ENCODE peak calls at places on chromosome 2, in nine cellular contexts. D is heart left ventricle, C is IMR-90, O is ovary, J is HCT116, F is sigmoid colon, R is breast epithelium, U is uterus, B is adrenal gland. K is an unnamed sample.

GRCh38 chr2:132651115-132652099 is 18.6 kb downstream of the LYPD1 start:
- DNase-seq in D (no peak), C (peak; percentile 71), O (no peak), J (peak; percentile 12), F (no peak), R (no peak), U (no peak), B (peak; percentile 63), K (no peak)

GRCh38 chr2:165902929-165903328 is 50.6 kb downstream of the TTC21B start:
- DNase-seq in D (no peak), C (peak; percentile 17), O (no peak), J (no peak), F (no peak), R (no peak), U (no peak), B (no peak), K (no peak)

GRCh38 chr2:26464390-26465265 is 13.3 kb downstream of the OTOF start:
- DNase-seq in D (no peak), C (no peak), O (no peak), J (no peak), F (peak; percentile 54), R (no peak), U (no peak), B (no peak), K (no peak)

GRCh38 chr2:199765646-199766045 is 85.3 kb downstream of the FTCDNL1 start:
- DNase-seq in D (no peak), C (no peak), O (no peak), J (no peak), F (no peak), R (no peak), U (no peak), B (no peak), K (no peak)

GRCh38 chr2:64637931-64638330 is 15.8 kb downstream of the SERTAD2 start:
- DNase-seq in D (no peak), C (peak; percentile 31), O (no peak), J (no peak), F (no peak), R (no peak), U (no peak), B (peak; percentile 56), K (no peak)

GRCh38 chr2:73069855-73070650 is 1.5 kb downstream of the SFXN5 start:
- DNase-seq in D (no peak), C (peak; percentile 34), O (no peak), J (no peak), F (no peak), R (no peak), U (no peak), B (peak; percentile 77), K (peak; percentile 50)

GRCh38 chr2:229343661-229344060 is 72.6 kb upstream of the PID1 start:
- DNase-seq in D (no peak), C (no peak), O (no peak), J (no peak), F (no peak), R (no peak), U (no peak), B (no peak), K (no peak)

GRCh38 chr2:232611559-232612218 is 21.7 kb upstream of the EFHD1 start:
- DNase-seq in D (peak; percentile 51), C (peak; percentile 54), O (peak; percentile 69), J (no peak), F (no peak), R (peak; percentile 82), U (peak; percentile 68), B (peak; percentile 81), K (peak; percentile 73)

GRCh38 chr2:75844651-75845050 is 133.9 kb upstream of the GCFC2 start:
- DNase-seq in D (no peak), C (no peak), O (no peak), J (no peak), F (no peak), R (no peak), U (no peak), B (no peak), K (no peak)

DNA sequence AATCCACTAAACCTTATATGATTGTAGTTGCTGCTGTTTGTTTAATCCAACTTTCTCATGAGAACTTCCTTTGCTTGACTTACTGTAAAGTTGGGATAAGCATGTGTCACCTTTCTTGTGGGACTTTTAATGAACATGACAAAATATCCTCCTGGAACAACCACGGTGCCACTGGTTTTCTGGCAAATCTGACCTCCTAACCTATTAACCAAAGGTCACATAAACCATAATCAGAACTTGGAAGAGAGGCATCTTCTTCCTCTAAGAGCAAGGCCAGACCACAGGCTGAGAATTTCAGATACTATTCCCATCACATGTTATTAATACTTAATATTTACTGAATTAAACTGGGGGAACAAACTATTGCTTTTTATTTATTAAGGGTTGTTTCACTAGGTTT is 2.3 kb downstream of the SLC40A1 start:
- DNase-seq in D (no peak), C (no peak), O (no peak), J (no peak), F (no peak), R (no peak), U (no peak), B (no peak), K (no peak)
- TF ChIP-seq POLR2A in D (no peak), C (no peak), O (no peak), J (no peak), F (no peak), R (no peak), U (no peak), B (no peak), K (no peak)

DNA sequence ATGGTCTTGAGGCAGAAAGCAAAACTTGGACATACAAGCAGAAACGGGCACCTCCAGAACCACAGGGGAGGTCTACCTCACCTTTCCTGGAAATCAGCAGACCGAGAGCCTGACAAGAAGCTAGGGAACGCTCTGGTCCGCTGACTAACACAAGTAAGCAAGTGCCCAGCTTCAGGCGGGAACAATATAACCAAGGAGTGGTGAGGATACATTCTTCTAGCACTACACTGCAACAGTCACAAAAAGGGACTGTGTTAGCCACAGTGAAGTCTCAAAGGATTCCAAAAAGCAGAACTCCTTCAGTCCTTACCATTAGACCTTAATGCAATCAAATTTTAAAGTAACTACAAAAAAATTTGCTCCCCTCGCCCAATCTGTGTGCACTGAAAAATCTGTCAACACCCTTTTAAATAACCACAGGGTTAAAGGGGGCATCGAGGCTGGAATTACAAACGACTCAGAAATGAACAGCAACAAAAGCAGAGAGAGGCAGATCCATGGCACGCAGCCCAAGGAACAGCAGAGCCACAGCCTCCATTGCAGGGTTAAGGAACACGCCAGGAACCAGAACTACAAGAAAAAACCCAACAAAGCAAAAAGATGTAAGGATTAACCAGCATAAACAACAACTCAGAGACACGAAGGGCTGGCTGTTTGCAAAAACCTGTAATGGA is 7.1 kb downstream of the THAP4 start:
- DNase-seq in D (no peak), C (peak; percentile 76), O (no peak), J (no peak), F (peak; percentile 35), R (no peak), U (no peak), B (no peak), K (no peak)
- H3K36me3 ChIP-seq in D (peaks cover 60% of the 10 kb centered on the region), C (peaks cover 25% of the 10 kb centered on the region), O (no peaks in the 10 kb centered on the region), J (peaks cover 14% of the 10 kb centered on the region), F (peaks cover 25% of the 10 kb centered on the region), R (peaks cover 4% of the 10 kb centered on the region), U (no peaks in the 10 kb centered on the region), B (no peaks in the 10 kb centered on the region), K (no peaks in the 10 kb centered on the region)

GRCh38 chr2:10371441-10372194 is 68.9 kb downstream of the HPCAL1 start:
- DNase-seq in D (no peak), C (no peak), O (no peak), J (no peak), F (no peak), R (no peak), U (no peak), B (no peak), K (no peak)

GRCh38 chr2:10370390-10370789 is 67.7 kb downstream of the HPCAL1 start:
- DNase-seq in D (no peak), C (no peak), O (no peak), J (no peak), F (no peak), R (no peak), U (no peak), B (no peak), K (no peak)

GRCh38 chr2:10369269-10370255 is 66.9 kb downstream of the HPCAL1 start:
- DNase-seq in D (no peak), C (no peak), O (no peak), J (no peak), F (no peak), R (no peak), U (no peak), B (no peak), K (no peak)

GRCh38 chr2:10372195-10372861 is 69.6 kb downstream of the HPCAL1 start:
- DNase-seq in D (no peak), C (no peak), O (no peak), J (no peak), F (no peak), R (no peak), U (no peak), B (no peak), K (no peak)

DNA sequence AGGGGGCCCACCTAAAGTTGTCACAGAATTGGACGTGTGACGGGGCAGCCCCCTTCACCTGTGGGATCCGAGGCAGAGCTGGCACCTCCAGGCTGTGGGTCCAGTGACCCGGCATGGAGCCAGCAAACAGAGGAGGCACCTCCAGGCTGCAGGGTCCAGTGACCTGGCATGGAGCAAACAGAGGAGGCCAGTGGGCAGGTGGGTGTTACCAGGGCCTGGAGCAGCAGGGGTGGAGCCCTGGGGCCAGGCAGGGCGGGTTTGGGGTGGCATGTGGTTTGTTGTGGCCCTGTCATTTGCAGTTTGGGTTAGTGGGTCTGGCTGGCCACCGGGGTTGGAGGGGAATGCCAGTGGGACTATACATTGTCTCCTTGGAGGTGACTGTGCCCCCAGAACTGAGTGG is 68.2 kb downstream of the HPCAL1 start:
- DNase-seq in D (no peak), C (no peak), O (no peak), J (no peak), F (no peak), R (no peak), U (no peak), B (no peak), K (no peak)
- H3K4me1 ChIP-seq in D (peaks cover 11% of the 10 kb centered on the region), C (no peaks in the 10 kb centered on the region), O (peaks cover 15% of the 10 kb centered on the region), J (no peaks in the 10 kb centered on the region), F (no peaks in the 10 kb centered on the region), R (no peaks in the 10 kb centered on the region), U (peaks cover 5% of the 10 kb centered on the region), B (no peaks in the 10 kb centered on the region), K (no peaks in the 10 kb centered on the region)

GRCh38 chr2:189579585-189579984 is 1.0 kb downstream of the SLC40A1 start:
- DNase-seq in D (no peak), C (peak; percentile 20), O (no peak), J (no peak), F (no peak), R (no peak), U (no peak), B (no peak), K (no peak)

GRCh38 chr2:189580267-189580661 is 322 bp downstream of the SLC40A1 start:
- DNase-seq in D (peak; percentile 53), C (no peak), O (peak; percentile 58), J (no peak), F (peak; percentile 63), R (no peak), U (peak; percentile 38), B (peak; percentile 75), K (peak; percentile 56)

GRCh38 chr2:189581354-189582139 is 961 bp upstream of the SLC40A1 start:
- DNase-seq in D (peak; percentile 20), C (no peak), O (peak; percentile 49), J (no peak), F (peak; percentile 70), R (no peak), U (no peak), B (peak; percentile 72), K (peak; percentile 61)

GRCh38 chr2:189582140-189582825 is 1.7 kb upstream of the SLC40A1 start:
- DNase-seq in D (no peak), C (no peak), O (no peak), J (no peak), F (no peak), R (no peak), U (no peak), B (no peak), K (no peak)

GRCh38 chr2:189580662-189581353 is at the start of gene SLC40A1:
- DNase-seq in D (peak; percentile 88), C (peak; percentile 36), O (peak; percentile 88), J (no peak), F (peak; percentile 90), R (peak; percentile 50), U (peak; percentile 87), B (peak; percentile 94), K (peak; percentile 91)
- TF ChIP-seq POLR2A in D (no peak), C (no peak), O (peak; percentile 97), J (no peak), F (peak; percentile 78), R (peak; percentile 86), U (peak; percentile 96), B (peak; percentile 98), K (peak; percentile 93)